ENCODE peak calls at places on chromosome 17, in six cellular contexts. M is endothelial cell; K is astrocyte of the spinal cord; H is WERI-Rb-1; W is CD8-positive, alpha-beta T cell; Q is GM10248. C is an unnamed sample.

GRCh38 chr17:39001703-39002637 is 34.8 kb upstream of the FBXO47 start:
- DNase-seq in H (no peak), M (no peak), W (no peak), Q (no peak), K (peak), C (no peak)

GRCh38 chr17:64259922-64260321 is 3.1 kb downstream of the TEX2 start:
- DNase-seq in H (no peak), Q (no peak), W (no peak), M (no peak), K (peak), C (no peak)

GRCh38 chr17:50954641-50955121 is 88.5 kb upstream of the TOB1 start:
- DNase-seq in Q (peak), W (no peak), M (no peak), K (no peak), H (peak), C (no peak)

GRCh38 chr17:37413875-37414519 is 7.3 kb downstream of the TADA2A start:
- DNase-seq in W (no peak), Q (no peak), K (no peak), H (no peak), M (no peak), C (no peak)

GRCh38 chr17:2214047-2214717 is 89.4 kb downstream of the SMG6 start:
- DNase-seq in M (no peak), Q (no peak), H (no peak), K (peak), W (no peak), C (no peak)

GRCh38 chr17:73826872-73827228 is 182.6 kb upstream of the SDK2 start:
- DNase-seq in M (no peak), K (no peak), W (no peak), H (no peak), Q (no peak), C (no peak)

GRCh38 chr17:14904406-14904805 is 360.7 kb downstream of the PMP22 start:
- DNase-seq in K (peak), Q (no peak), H (no peak), M (no peak), W (no peak), C (no peak)

GRCh38 chr17:75406222-75406615 is 741 bp upstream of the GRB2 start:
- DNase-seq in W (no peak), Q (no peak), K (no peak), H (no peak), M (no peak), C (peak)

GRCh38 chr17:5583426-5584382 is 605 bp downstream of the NLRP1 start:
- DNase-seq in Q (no peak), W (no peak), H (no peak), M (no peak), K (no peak), C (no peak)
- TF ChIP-seq CTCF in Q (no peak), W (no peak), H (no peak), M (no peak), K (no peak), C (no peak)

DNA sequence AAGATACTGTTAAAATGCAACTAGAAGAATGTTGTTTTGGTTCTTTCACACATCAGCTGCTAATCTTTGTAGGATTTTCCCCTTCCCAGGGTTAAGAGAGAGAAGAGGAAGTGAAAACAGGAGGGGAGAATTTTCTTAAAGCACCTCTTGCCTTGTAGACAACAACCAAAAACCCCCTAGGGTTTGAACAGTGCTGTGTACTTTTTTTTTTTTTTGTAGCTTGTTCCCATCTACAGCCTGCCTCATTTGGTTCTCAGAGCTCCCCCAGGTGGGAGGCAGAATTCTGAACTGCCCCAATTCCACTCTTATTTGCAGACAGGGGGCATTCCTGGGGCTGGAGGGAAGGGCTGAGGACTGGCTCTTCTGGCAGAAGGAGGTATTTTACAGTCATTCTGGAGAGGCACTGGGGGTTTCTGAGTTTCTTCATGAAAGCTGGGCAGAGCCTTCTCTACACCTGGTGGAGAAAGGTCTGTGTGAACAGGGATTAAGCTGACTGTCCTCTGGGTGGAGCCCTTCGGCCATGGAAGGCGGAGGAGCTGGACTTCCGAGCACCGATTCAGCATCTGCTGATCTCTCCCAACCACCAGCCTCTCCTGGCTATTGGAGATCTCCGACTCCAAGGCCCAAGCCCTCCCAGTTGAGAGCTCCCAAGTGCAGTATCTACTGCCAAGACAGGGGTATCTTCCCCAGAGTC is 32.2 kb downstream of the SMARCE1 start:
- DNase-seq in Q (peak), H (peak), M (peak), K (peak), W (peak), C (peak)
- TF ChIP-seq CTCF in Q (peak), H (peak), M (peak), K (peak), W (no peak), C (peak)

GRCh38 chr17:8574687-8575086 is 55.8 kb downstream of the MYH10 start:
- DNase-seq in K (no peak), W (no peak), M (no peak), Q (no peak), H (no peak), C (no peak)
- TF ChIP-seq CTCF in K (peak), W (no peak), M (peak), Q (no peak), H (peak), C (no peak)

GRCh38 chr17:59846391-59847165 is 46.2 kb downstream of the TUBD1 start:
- DNase-seq in W (no peak), K (peak), H (no peak), Q (peak), M (no peak), C (peak)
- TF ChIP-seq CTCF in W (no peak), K (peak), H (no peak), Q (no peak), M (no peak), C (no peak)

DNA sequence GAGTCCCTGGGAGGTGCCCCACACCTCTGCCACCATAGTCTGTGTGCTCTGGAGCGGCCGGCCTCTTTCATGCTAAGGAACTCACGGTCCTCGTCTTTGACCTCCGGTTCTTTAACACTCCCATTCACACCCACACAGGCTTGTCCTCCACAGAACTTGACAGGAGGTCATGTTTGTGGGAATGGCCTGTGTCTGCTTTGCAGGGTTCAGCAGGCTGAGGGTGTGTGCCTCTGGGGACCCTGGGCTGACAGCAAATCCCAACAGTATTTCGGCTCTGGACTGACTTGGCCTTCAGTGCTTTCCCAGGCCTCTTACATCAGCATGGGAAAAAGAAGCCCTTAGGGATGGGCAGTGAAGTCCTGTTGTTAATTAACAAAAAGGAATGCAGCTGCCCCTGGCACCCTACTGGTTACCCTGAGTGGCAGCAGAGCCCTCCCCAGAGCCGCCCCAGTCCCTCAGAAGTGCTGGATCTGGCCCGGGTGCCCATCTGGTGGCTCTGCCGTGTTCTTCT is 35.4 kb upstream of the ADORA2B start:
- DNase-seq in H (no peak), Q (no peak), W (no peak), K (no peak), M (no peak), C (no peak)
- TF ChIP-seq CTCF in H (no peak), Q (no peak), W (no peak), K (no peak), M (no peak), C (no peak)

GRCh38 chr17:13593021-13593751 is 8.5 kb downstream of the HS3ST3A1 start:
- DNase-seq in W (no peak), H (no peak), K (no peak), M (no peak), Q (no peak), C (no peak)

GRCh38 chr17:13596241-13596941 is 5.3 kb downstream of the HS3ST3A1 start:
- DNase-seq in H (no peak), Q (no peak), K (peak), M (no peak), W (no peak), C (no peak)

GRCh38 chr17:13593757-13594156 is 8.0 kb downstream of the HS3ST3A1 start:
- DNase-seq in Q (no peak), W (no peak), H (no peak), K (peak), M (no peak), C (no peak)

GRCh38 chr17:13594310-13594709 is 7.4 kb downstream of the HS3ST3A1 start:
- DNase-seq in H (no peak), K (no peak), Q (no peak), W (no peak), M (no peak), C (no peak)

DNA sequence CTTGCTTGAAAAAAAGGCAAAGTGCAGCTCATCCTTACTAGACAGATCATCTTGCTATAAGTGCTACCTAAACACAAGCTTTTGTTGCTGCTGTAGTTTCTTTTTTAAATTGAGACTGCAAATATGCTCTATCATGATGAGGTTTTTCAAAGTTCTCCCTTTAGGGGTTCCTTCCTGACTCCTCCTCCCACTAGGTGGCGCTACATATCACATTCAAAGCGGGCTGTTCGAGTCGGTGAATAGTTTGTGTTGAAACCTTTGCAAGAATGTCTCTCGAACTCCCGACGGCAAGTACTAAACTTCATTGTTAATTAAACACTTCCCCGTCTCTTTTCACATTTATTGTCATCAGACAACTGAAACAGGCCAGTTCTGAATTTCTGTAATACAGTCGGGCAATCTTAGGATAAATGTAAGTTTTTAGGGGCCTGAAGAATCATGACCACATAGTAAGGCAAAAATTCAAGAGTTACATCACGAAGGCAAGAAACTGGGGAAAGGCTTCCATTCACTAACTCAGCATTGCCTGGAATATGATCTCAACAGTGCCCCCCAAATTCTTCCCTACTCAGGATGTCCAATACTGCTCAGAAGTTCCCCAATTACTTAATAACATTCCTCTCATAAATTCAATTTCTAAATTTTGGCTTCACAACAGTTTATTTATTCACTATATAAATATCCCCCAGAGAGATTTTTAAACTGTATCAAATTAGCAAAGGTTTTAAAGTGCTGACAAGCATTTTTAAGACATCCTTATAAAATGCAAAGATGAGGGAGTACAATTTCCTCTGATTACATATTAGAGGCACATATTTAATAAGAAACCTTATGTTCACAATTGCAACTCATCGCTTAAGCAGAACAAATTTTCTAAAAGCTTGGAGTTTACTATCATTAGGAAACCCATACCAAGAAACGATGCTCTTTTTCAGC is 6.7 kb downstream of the HS3ST3A1 start:
- DNase-seq in K (peak), W (peak), M (peak), Q (peak), H (peak), C (peak)
- TF ChIP-seq CTCF in K (peak), W (peak), M (peak), Q (peak), H (peak), C (peak)